ENCODE peak calls at places on chromosomes 1 and 21, in eight cellular contexts. Z, F, L, Q, S, U, W and Y are unnamed samples.

GRCh38 chr1:167110586-167110985 is 16.7 kb downstream of the STYXL2 start:
- DNase-seq in U (no peak), Q (no peak), Z (no peak), W (no peak), L (no peak), S (no peak), F (no peak), Y (no peak)

GRCh38 chr1:116874622-116875277 is 35.0 kb upstream of the PTGFRN start:
- DNase-seq in W (peak; percentile 65), S (no peak), Z (no peak), U (no peak), L (no peak), F (no peak), Q (no peak), Y (peak; percentile 46)

GRCh38 chr1:94688646-94689045 is 131.5 kb upstream of the SLC44A3 start:
- DNase-seq in S (no peak), Z (peak; percentile 5), Q (no peak), F (no peak), L (no peak), W (no peak), U (no peak), Y (no peak)

GRCh38 chr1:206926286-206926685 is 4.5 kb upstream of the FCMR start:
- DNase-seq in F (no peak), Z (no peak), W (no peak), U (no peak), S (no peak), L (no peak), Q (no peak), Y (no peak)

GRCh38 chr1:168824418-168824817 is 95.4 kb upstream of the DPT start:
- DNase-seq in L (no peak), Q (no peak), W (no peak), F (no peak), Z (no peak), S (no peak), U (no peak), Y (no peak)

GRCh38 chr21:41008971-41009370 is 159.0 kb upstream of the BACE2 start:
- DNase-seq in S (no peak), Q (no peak), Z (no peak), F (no peak), U (no peak), L (no peak), W (no peak), Y (no peak)

GRCh38 chr21:44377201-44377921 is 23.9 kb downstream of the TRPM2 start:
- DNase-seq in S (no peak), Q (no peak), L (peak; percentile 59), F (no peak), U (no peak), Z (no peak), W (no peak), Y (no peak)

GRCh38 chr1:77511440-77511840 is 171.0 kb downstream of the ZZZ3 start:
- DNase-seq in L (no peak), U (no peak), W (peak; percentile 72), Z (no peak), Q (no peak), S (peak; percentile 38), F (no peak), Y (peak; percentile 95)

GRCh38 chr1:163970699-163971098 is 588.3 kb upstream of the PBX1 start:
- DNase-seq in W (no peak), Q (no peak), F (no peak), S (no peak), L (no peak), Z (no peak), U (no peak), Y (no peak)

GRCh38 chr1:67110352-67110751 is 24.4 kb downstream of the C1orf141 start:
- DNase-seq in U (no peak), Z (no peak), S (no peak), W (no peak), F (no peak), L (no peak), Q (no peak), Y (no peak)

GRCh38 chr1:7703321-7704213 is 67.5 kb upstream of the VAMP3 start:
- DNase-seq in U (peak; percentile 22), W (no peak), Z (no peak), F (peak; percentile 48), L (no peak), S (no peak), Q (peak; percentile 20), Y (no peak)

GRCh38 chr1:58782308-58783089 is 1.3 kb downstream of the JUN start:
- DNase-seq in W (peak; percentile 40), U (peak; percentile 64), Z (peak; percentile 48), F (peak; percentile 33), L (peak; percentile 89), S (no peak), Q (peak; percentile 71), Y (peak; percentile 62)

GRCh38 chr1:243507001-243507671 is 251.3 kb downstream of the SDCCAG8 start:
- DNase-seq in Q (no peak), W (no peak), F (no peak), S (no peak), Z (no peak), L (no peak), U (no peak), Y (no peak)

GRCh38 chr1:63969461-63969893 is 195.7 kb downstream of the ROR1 start:
- DNase-seq in Z (no peak), L (no peak), S (no peak), Q (no peak), U (no peak), F (no peak), W (no peak), Y (no peak)

GRCh38 chr1:204924013-204924759 is 53.5 kb downstream of the NFASC start:
- DNase-seq in U (no peak), W (no peak), Z (no peak), S (no peak), F (no peak), L (no peak), Q (no peak), Y (no peak)

GRCh38 chr21:42111470-42111743 is 40.3 kb downstream of the UMODL1 start:
- DNase-seq in S (no peak), W (no peak), Z (no peak), F (no peak), L (peak; percentile 58), Q (no peak), U (no peak), Y (no peak)

GRCh38 chr1:151919246-151919645 is 9.9 kb upstream of the THEM4 start:
- DNase-seq in Z (no peak), S (no peak), W (no peak), L (no peak), U (no peak), Q (no peak), F (no peak), Y (no peak)

GRCh38 chr1:151737479-151737878 is 16.2 kb downstream of the RIIAD1 start:
- DNase-seq in F (no peak), W (no peak), Z (no peak), U (no peak), L (no peak), S (no peak), Q (no peak), Y (no peak)

GRCh38 chr1:150813028-150813707 is 5.1 kb upstream of the CTSK start:
- DNase-seq in W (peak; percentile 76), S (no peak), F (peak; percentile 41), Z (peak; percentile 36), Q (peak; percentile 56), L (no peak), U (peak; percentile 57), Y (peak; percentile 81)

DNA sequence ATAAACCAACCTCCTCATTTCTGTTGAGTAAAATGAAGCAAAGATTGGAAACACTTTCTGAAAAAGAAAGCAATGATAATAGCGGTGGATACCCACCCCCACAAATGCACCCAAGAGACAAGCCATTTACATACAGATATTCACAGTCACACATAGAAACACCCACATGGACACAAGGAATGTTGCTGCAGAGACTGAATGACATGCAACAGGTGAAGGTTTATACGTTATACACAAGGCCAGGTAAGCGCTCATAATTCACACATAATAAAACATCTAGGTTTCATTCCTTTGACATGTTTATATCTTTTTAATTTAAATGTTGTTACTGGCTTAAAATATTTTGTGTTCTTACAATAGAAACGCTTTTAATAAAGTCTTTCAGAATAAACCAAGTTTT is 21.3 kb downstream of the ARV1 start:
- DNase-seq in L (no peak), Q (no peak), W (no peak), U (no peak), Z (no peak), F (no peak), S (no peak), Y (no peak)
- TF ChIP-seq CTCF in L (no peak), Q (no peak), W (no peak), U (no peak), Z (no peak), F (no peak), S (no peak), Y (no peak)

DNA sequence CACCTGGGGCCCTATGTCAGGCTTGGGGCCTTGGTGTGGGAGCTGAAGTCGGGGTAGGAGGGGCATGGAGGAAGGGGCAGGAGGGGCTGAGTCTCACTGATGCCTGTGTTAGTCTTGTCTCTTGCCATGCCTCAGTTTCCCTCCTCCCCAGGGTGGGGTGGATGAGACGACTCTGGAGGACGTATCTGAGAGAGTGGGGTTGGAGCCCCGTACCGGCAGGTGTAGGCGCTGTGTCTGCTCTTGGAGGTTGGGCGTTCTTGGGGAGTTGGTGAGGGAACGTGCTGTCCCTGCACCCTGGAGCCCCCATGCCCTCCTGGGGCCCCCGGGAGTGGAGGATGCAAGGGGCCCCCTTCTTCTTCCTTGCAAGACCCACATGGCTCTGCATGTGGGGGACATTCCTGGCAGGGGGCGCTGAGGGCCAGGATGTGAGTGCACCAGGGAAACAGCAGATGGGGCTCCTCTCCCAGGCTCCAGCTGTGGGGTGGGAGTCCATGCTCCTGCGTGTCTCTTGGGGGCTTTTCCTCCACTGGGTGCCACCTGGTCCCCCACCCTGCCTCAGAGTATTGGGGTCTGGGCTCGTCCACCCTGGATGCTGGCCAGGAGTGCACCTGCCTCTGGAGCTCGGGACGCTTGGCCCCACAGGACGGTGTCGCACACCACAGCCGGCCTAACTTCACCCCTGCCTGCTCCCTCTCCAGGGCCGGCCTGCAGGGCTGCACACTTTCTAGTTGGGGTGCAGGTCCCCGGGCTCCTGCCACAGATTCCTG is 1.4 kb upstream of the TNFRSF14 start:
- DNase-seq in F (no peak), W (no peak), U (peak; percentile 37), L (no peak), Z (no peak), Q (no peak), S (no peak), Y (no peak)
- TF ChIP-seq CTCF in F (peak; percentile 37), W (peak; percentile 42), U (no peak), L (peak; percentile 47), Z (peak; percentile 45), Q (no peak), S (peak; percentile 14), Y (peak; percentile 45)

GRCh38 chr21:27362249-27362648 is 395.4 kb upstream of the ADAMTS5 start:
- DNase-seq in U (no peak), Z (no peak), S (no peak), L (no peak), F (no peak), W (no peak), Q (no peak), Y (peak; percentile 29)
- TF ChIP-seq CTCF in U (no peak), Z (no peak), S (no peak), L (no peak), F (no peak), W (peak; percentile 23), Q (no peak), Y (peak; percentile 16)

GRCh38 chr1:199463521-199464127 is 563.9 kb upstream of the NR5A2 start:
- DNase-seq in S (peak; percentile 27), U (peak; percentile 41), L (no peak), Q (peak; percentile 17), W (peak; percentile 71), F (no peak), Z (no peak), Y (peak; percentile 76)

DNA sequence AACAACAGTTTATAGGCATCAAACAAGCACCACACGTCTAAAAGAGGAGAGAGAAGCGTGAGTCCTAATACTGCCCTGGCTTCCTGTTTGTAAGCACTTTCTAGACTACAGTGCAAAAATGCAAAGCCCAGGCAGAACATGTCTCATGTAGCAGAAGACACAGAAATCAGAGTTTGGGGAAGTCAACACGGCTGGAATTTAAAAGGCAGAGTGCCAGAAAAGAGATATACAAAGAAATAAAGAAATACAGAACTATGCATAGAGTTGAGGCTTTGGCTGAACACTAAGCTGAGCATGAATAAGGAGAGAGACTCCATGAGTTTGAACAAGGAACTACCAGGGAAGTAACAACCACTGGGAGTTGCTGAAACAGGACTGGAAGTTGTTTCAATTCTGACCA is 566.6 kb upstream of the NR5A2 start:
- DNase-seq in S (no peak), U (no peak), L (no peak), F (no peak), Q (no peak), W (no peak), Z (no peak), Y (peak; percentile 41)
- TF ChIP-seq CTCF in S (no peak), U (no peak), L (no peak), F (no peak), Q (no peak), W (no peak), Z (no peak), Y (peak; percentile 37)